ENCODE peak calls at places on chromosome 22, in seven cellular contexts. C is GM06990; G is mesenchymal stem cell; P is cardiac muscle cell; A is NT2/D1; V is SJCRH30; Z is CD8-positive, alpha-beta T cell. S is an unnamed sample. For H3K36me3, the result is how much of the 10 kb centered on the place peaks cover.

GRCh38 chr22:26553056-26553752 is 36.7 kb downstream of the TPST2 start:
- DNase-seq in A (no peak), G (peak), V (no peak), C (no peak), P (peak), Z (no peak), S (no peak)

GRCh38 chr22:40007826-40008710 is 13.3 kb downstream of the FAM83F start:
- DNase-seq in P (no peak), G (no peak), A (no peak), V (no peak), Z (no peak), C (no peak), S (no peak)

GRCh38 chr22:39098576-39098975 is 1.5 kb downstream of the APOBEC3H start:
- DNase-seq in C (no peak), V (no peak), Z (no peak), G (no peak), A (no peak), P (no peak), S (no peak)

GRCh38 chr22:20804650-20805049 is 30.7 kb downstream of the SERPIND1 start:
- DNase-seq in Z (no peak), A (no peak), G (no peak), P (no peak), C (no peak), V (no peak), S (no peak)

GRCh38 chr22:29768052-29768680 is 997 bp downstream of the UQCR10 start:
- DNase-seq in A (no peak), C (no peak), Z (no peak), P (no peak), G (peak), V (no peak), S (no peak)

GRCh38 chr22:30217698-30218565 is 28.6 kb downstream of the LIF start:
- DNase-seq in P (no peak), C (no peak), V (no peak), A (no peak), Z (no peak), G (no peak), S (no peak)

GRCh38 chr22:38262051-38262795 is 10.6 kb downstream of the TMEM184B start:
- DNase-seq in C (peak), V (no peak), G (no peak), Z (peak), P (no peak), A (no peak), S (peak)

GRCh38 chr22:29524440-29525191 is 28.9 kb downstream of the THOC5 start:
- DNase-seq in P (peak), V (peak), Z (peak), A (no peak), C (no peak), G (peak), S (peak)

GRCh38 chr22:45163417-45164216 is at the start of gene NUP50:
- DNase-seq in V (peak), G (peak), A (peak), C (peak), P (peak), Z (peak), S (peak)

GRCh38 chr22:45785458-45785857 is 113.8 kb downstream of the ATXN10 start:
- DNase-seq in A (no peak), P (no peak), G (no peak), Z (no peak), V (no peak), C (no peak), S (no peak)

GRCh38 chr22:48850658-48851287 is 976.9 kb downstream of the BRD1 start:
- DNase-seq in Z (no peak), G (no peak), A (no peak), P (no peak), C (no peak), V (no peak), S (no peak)

GRCh38 chr22:17965538-17966402 is 58.6 kb downstream of the MICAL3 start:
- DNase-seq in V (peak), P (no peak), Z (no peak), C (no peak), A (no peak), G (no peak), S (no peak)

GRCh38 chr22:41288245-41288946 is 2.4 kb upstream of the RANGAP1 start:
- DNase-seq in C (no peak), P (peak), V (peak), A (no peak), Z (no peak), G (peak), S (no peak)

GRCh38 chr22:27139935-27140493 is 482.6 kb downstream of the MIAT start:
- DNase-seq in Z (no peak), V (peak), A (no peak), G (peak), P (peak), C (no peak), S (no peak)

GRCh38 chr22:40453676-40454075 is 83.3 kb downstream of the SGSM3 start:
- DNase-seq in C (no peak), Z (no peak), A (no peak), V (no peak), P (peak), G (peak), S (no peak)

GRCh38 chr22:48708558-48709245 is 1119.0 kb downstream of the BRD1 start:
- DNase-seq in P (no peak), V (no peak), C (no peak), G (no peak), Z (no peak), A (no peak), S (no peak)

GRCh38 chr22:29313126-29314071 is 2.1 kb downstream of the RASL10A start:
- DNase-seq in V (no peak), Z (no peak), A (no peak), G (peak), C (peak), P (peak), S (no peak)

GRCh38 chr22:17638432-17639237 is at the start of gene BCL2L13:
- DNase-seq in P (peak), G (peak), A (peak), V (peak), Z (peak), C (peak), S (peak)

GRCh38 chr22:25395915-25396314 is 168.6 kb upstream of the GRK3 start:
- DNase-seq in P (no peak), C (no peak), G (no peak), Z (no peak), A (no peak), V (peak), S (no peak)

GRCh38 chr22:46758867-46759290 is 3.6 kb upstream of the TBC1D22A start:
- DNase-seq in G (peak), A (no peak), P (peak), Z (peak), V (peak), C (no peak), S (peak)

GRCh38 chr22:22355233-22355834 is 110.7 kb downstream of the VPREB1 start:
- DNase-seq in Z (no peak), C (no peak), P (no peak), V (no peak), G (no peak), A (no peak), S (no peak)

GRCh38 chr22:22358136-22358535 is 113.5 kb downstream of the VPREB1 start:
- DNase-seq in C (no peak), Z (no peak), G (no peak), P (no peak), A (no peak), V (no peak), S (no peak)

GRCh38 chr22:22358686-22359085 is 114.1 kb downstream of the VPREB1 start:
- DNase-seq in A (no peak), G (no peak), P (no peak), C (no peak), V (no peak), Z (no peak), S (no peak)

GRCh38 chr22:22359465-22359864 is 114.9 kb downstream of the VPREB1 start:
- DNase-seq in P (no peak), C (no peak), Z (no peak), A (no peak), G (no peak), V (no peak), S (no peak)

GRCh38 chr22:22357024-22357868 is 112.7 kb downstream of the VPREB1 start:
- DNase-seq in V (peak), C (peak), G (peak), Z (peak), P (peak), A (peak), S (peak)
- H3K4me3 ChIP-seq in V (no peak), C (no peak), G (no peak), Z (no peak), P (no peak), A (no peak), S (peak)

GRCh38 chr22:23399367-23400285 is 180.5 kb downstream of the IGLL1 start:
- DNase-seq in V (no peak), C (no peak), Z (no peak), G (no peak), P (no peak), A (no peak), S (no peak)
- H3K36me3 ChIP-seq in V (under half), C (under half), Z (under half), G (under half), P (under half), A (under half), S (under half)

GRCh38 chr22:42431401-42432019 is 693 bp downstream of the NFAM1 start:
- DNase-seq in V (no peak), A (no peak), C (no peak), Z (no peak), P (no peak), G (no peak), S (no peak)
- H3K4me3 ChIP-seq in V (no peak), A (no peak), C (no peak), Z (no peak), P (no peak), G (no peak), S (peak)

GRCh38 chr22:19492504-19493174 is 12.9 kb downstream of the CDC45 start:
- DNase-seq in Z (no peak), G (no peak), P (no peak), C (no peak), A (no peak), V (no peak), S (no peak)

GRCh38 chr22:19495562-19496323 is 16.0 kb downstream of the CDC45 start:
- DNase-seq in G (peak), V (no peak), Z (no peak), C (no peak), P (peak), A (no peak), S (no peak)

GRCh38 chr22:19494001-19494560 is 14.4 kb downstream of the CDC45 start:
- DNase-seq in Z (no peak), C (no peak), P (no peak), V (no peak), A (no peak), G (no peak), S (no peak)

GRCh38 chr22:19496324-19496630 is 16.6 kb downstream of the CDC45 start:
- DNase-seq in P (no peak), Z (no peak), V (no peak), G (no peak), A (no peak), C (no peak), S (no peak)

GRCh38 chr22:19494676-19495173 is 15.0 kb downstream of the CDC45 start:
- DNase-seq in A (no peak), Z (no peak), C (no peak), V (no peak), P (no peak), G (no peak), S (no peak)
- H3K36me3 ChIP-seq in A (half or more), Z (under half), C (under half), V (under half), P (under half), G (under half), S (half or more)

GRCh38 chr22:50305393-50305657 is 2.1 kb downstream of the PLXNB2 start:
- DNase-seq in V (no peak), P (no peak), Z (no peak), C (no peak), A (no peak), G (no peak), S (no peak)
- H3K4me3 ChIP-seq in V (peak), P (no peak), Z (no peak), C (peak), A (no peak), G (peak), S (peak)

DNA sequence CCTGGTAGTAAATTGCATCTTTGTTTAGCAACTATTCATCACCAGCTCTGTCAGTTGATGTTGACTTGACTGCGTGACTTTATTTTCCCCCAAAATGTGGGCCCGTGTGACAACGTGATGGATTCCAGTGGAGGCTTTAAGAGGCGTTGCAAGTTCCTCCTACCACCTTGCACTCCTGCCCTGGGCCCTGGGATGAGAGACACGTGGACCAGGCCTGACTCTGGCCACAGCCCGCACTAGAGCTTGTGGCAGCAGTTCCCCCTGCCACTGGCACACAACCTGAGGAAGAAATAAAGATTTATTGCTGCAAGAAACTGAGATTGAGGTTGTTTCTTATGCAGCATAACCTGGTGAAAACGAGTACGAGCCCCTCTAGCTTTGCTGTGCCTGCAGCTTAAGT is 31.9 kb downstream of the RASD2 start:
- DNase-seq in P (no peak), G (no peak), C (no peak), V (no peak), Z (no peak), A (no peak), S (no peak)
- H3K36me3 ChIP-seq in P (under half), G (under half), C (under half), V (under half), Z (under half), A (under half), S (under half)